ENCODE peak calls at places on chromosomes 12 and 14, in six cellular contexts. X is HepG2, N is H1, V is HL-60, F is SK-N-SH, H is GM12878. L is an unnamed sample.

GRCh38 chr14:102418169-102418852 is 55.6 kb downstream of the TECPR2 start:
- DNase-seq in F (no peak), X (no peak), N (no peak), H (no peak), V (no peak), L (no peak)

GRCh38 chr14:55102141-55102547 is 26.9 kb upstream of the LGALS3 start:
- DNase-seq in X (peak), H (peak), N (no peak), V (peak), F (peak), L (peak)

GRCh38 chr14:34604990-34605389 is 25.0 kb downstream of the SNX6 start:
- DNase-seq in H (no peak), X (no peak), V (no peak), N (no peak), F (no peak), L (no peak)

GRCh38 chr12:820336-820735 is 68.0 kb downstream of the WNK1 start:
- DNase-seq in N (no peak), X (no peak), H (no peak), F (no peak), V (no peak), L (no peak)

GRCh38 chr12:80208081-80208480 is 108.7 kb downstream of the OTOGL start:
- DNase-seq in X (no peak), H (no peak), F (no peak), N (no peak), V (no peak), L (no peak)

GRCh38 chr12:5872745-5873144 is 72.3 kb downstream of the ANO2 start:
- DNase-seq in X (peak), N (no peak), F (no peak), V (no peak), H (no peak), L (peak)

GRCh38 chr12:84070311-84070710 is 842.3 kb downstream of the SLC6A15 start:
- DNase-seq in H (no peak), X (no peak), F (no peak), N (no peak), V (no peak), L (no peak)

GRCh38 chr12:57836442-57837375 is 9.8 kb downstream of the CTDSP2 start:
- DNase-seq in X (no peak), V (peak), F (no peak), H (no peak), N (no peak), L (peak)

GRCh38 chr14:28323951-28324741 is 442.4 kb upstream of the FOXG1 start:
- DNase-seq in H (no peak), F (no peak), N (no peak), V (no peak), X (no peak), L (no peak)

GRCh38 chr14:25102788-25103187 is 52.8 kb upstream of the STXBP6 start:
- DNase-seq in H (no peak), V (no peak), N (no peak), F (no peak), X (peak), L (no peak)

GRCh38 chr14:54652188-54652889 is 85.4 kb downstream of the SAMD4A start:
- DNase-seq in H (no peak), V (no peak), F (no peak), N (no peak), X (peak), L (no peak)

GRCh38 chr12:563250-563781 is 99.9 kb downstream of the NINJ2 start:
- DNase-seq in N (no peak), X (no peak), H (no peak), F (no peak), V (peak), L (no peak)

GRCh38 chr14:106210650-106211049 is 684.3 kb downstream of the TMEM121 start:
- DNase-seq in H (no peak), F (no peak), X (no peak), N (no peak), V (no peak), L (peak)

GRCh38 chr14:53526190-53526589 is 373.1 kb upstream of the DDHD1 start:
- DNase-seq in H (no peak), X (no peak), F (no peak), N (no peak), V (no peak), L (no peak)

GRCh38 chr12:107429006-107429698 is 256.4 kb upstream of the PWP1 start:
- DNase-seq in H (no peak), V (no peak), X (no peak), N (no peak), F (no peak), L (no peak)

GRCh38 chr12:76489737-76490136 is 69.8 kb downstream of the OSBPL8 start:
- DNase-seq in V (no peak), X (no peak), F (no peak), N (no peak), H (no peak), L (no peak)

GRCh38 chr14:99159341-99160340 is 112.4 kb downstream of the BCL11B start:
- DNase-seq in X (no peak), N (peak), H (no peak), F (no peak), V (no peak), L (no peak)

GRCh38 chr14:23078692-23079116 is 16.2 kb downstream of the ACIN1 start:
- DNase-seq in V (peak), X (peak), N (no peak), F (no peak), H (no peak), L (no peak)

GRCh38 chr14:74018029-74018703 is 922 bp downstream of the ENTPD5 start:
- DNase-seq in H (no peak), F (no peak), N (no peak), X (peak), V (no peak), L (no peak)

GRCh38 chr14:98591161-98591560 is 680.8 kb downstream of the BCL11B start:
- DNase-seq in F (no peak), X (no peak), H (no peak), V (no peak), N (no peak), L (no peak)

GRCh38 chr12:132194056-132194455 is 49.8 kb downstream of the NOC4L start:
- DNase-seq in H (no peak), N (peak), V (no peak), X (no peak), F (no peak), L (peak)

GRCh38 chr14:75279739-75280447 is 1.3 kb downstream of the FOS start:
- DNase-seq in F (peak), N (peak), V (no peak), X (no peak), H (no peak), L (no peak)

GRCh38 chr12:106924458-106924857 is 31.2 kb upstream of the TMEM263 start:
- DNase-seq in V (no peak), N (no peak), H (no peak), X (no peak), F (no peak), L (no peak)

GRCh38 chr14:104341532-104342434 is 203.4 kb downstream of the KIF26A start:
- DNase-seq in X (peak), V (peak), N (peak), H (no peak), F (peak), L (peak)

GRCh38 chr12:32444895-32445294 is 45.5 kb downstream of the FGD4 start:
- DNase-seq in H (no peak), F (no peak), V (no peak), N (no peak), X (peak), L (no peak)

GRCh38 chr14:103329421-103330347 is 4.4 kb upstream of the EIF5 start:
- DNase-seq in V (peak), N (no peak), F (no peak), X (peak), H (no peak), L (no peak)

GRCh38 chr12:30678221-30678620 is 17.4 kb downstream of the IPO8 start:
- DNase-seq in N (no peak), X (no peak), H (no peak), V (no peak), F (no peak), L (no peak)

GRCh38 chr12:7834701-7835100 is 38.0 kb downstream of the SLC2A14 start:
- DNase-seq in V (no peak), H (no peak), X (peak), N (no peak), F (no peak), L (no peak)
- TF ChIP-seq GABPA in V (no peak), H (no peak), X (no peak), N (no peak), F (no peak), L (no peak)

DNA sequence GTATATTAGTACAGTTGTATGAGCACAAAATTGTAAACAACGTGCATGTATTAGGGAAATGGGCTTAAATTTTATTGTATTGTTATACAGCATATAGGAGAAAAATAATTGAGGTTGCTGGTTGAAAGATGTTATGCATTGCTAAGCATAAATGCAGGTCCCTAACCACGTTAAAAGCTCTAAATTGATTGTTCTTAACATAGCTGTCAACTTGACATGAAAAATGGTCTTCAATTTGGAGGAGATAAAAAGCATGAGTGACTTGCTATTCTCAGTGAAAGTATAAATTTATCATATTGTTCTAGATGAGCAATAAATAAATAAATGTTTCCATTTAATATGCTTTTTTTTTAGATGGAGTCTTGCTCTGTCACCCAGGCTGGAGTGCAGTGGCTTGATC is 506.6 kb upstream of the ATXN7L3B start:
- DNase-seq in V (no peak), H (no peak), N (no peak), F (no peak), X (no peak), L (no peak)
- TF ChIP-seq POLR2AphosphoS5 in V (no peak), H (no peak), N (no peak), F (no peak), X (no peak), L (no peak)

DNA sequence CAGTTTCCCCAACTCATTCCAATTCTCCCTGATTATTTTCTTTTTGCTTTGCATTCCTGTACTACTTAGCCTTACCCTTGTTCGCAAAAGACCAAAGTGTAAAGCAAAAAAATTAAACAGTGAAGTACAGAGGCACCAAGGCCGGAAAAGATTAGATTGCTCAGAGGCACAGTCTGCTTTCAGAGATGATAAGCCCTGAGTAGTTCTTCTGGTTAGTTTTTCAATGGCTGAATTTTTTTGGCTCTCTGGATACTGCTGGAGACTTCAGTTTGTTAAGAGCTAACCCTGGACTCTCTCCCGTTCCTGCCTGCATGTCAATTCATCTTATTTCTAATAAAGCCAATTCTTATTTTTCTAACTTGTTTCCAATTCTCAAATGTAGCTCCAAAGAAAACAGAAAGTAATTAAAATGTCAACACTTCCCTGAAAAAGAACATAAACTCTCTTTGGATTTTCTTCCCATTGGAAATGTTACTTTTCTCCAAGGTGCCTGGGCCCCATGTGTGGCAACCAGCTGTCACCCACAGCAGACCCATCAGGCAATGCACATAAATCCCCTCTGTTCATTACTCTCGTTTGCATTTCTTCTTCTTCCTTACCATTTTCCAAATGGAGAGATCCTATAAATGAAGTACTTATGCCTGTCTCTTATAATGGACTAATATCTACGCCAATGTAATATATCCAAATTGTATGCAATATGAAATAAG is 142.8 kb downstream of the BTG1 start:
- DNase-seq in F (peak), X (peak), V (no peak), H (no peak), N (no peak), L (peak)
- TF ChIP-seq GABPA in F (no peak), X (no peak), V (no peak), H (no peak), N (no peak), L (no peak)

GRCh38 chr14:68246074-68246980 is 426.7 kb downstream of the RAD51B start:
- DNase-seq in X (no peak), F (no peak), N (no peak), V (no peak), H (no peak), L (peak)

GRCh38 chr14:68247281-68247680 is 427.7 kb downstream of the RAD51B start:
- DNase-seq in X (no peak), H (no peak), V (no peak), F (no peak), N (no peak), L (no peak)

GRCh38 chr14:68247867-68248266 is 428.3 kb downstream of the RAD51B start:
- DNase-seq in H (no peak), F (no peak), X (no peak), V (peak), N (no peak), L (no peak)

GRCh38 chr14:68249534-68250517 is 430.2 kb downstream of the RAD51B start:
- DNase-seq in F (no peak), V (no peak), X (no peak), H (no peak), N (no peak), L (no peak)

DNA sequence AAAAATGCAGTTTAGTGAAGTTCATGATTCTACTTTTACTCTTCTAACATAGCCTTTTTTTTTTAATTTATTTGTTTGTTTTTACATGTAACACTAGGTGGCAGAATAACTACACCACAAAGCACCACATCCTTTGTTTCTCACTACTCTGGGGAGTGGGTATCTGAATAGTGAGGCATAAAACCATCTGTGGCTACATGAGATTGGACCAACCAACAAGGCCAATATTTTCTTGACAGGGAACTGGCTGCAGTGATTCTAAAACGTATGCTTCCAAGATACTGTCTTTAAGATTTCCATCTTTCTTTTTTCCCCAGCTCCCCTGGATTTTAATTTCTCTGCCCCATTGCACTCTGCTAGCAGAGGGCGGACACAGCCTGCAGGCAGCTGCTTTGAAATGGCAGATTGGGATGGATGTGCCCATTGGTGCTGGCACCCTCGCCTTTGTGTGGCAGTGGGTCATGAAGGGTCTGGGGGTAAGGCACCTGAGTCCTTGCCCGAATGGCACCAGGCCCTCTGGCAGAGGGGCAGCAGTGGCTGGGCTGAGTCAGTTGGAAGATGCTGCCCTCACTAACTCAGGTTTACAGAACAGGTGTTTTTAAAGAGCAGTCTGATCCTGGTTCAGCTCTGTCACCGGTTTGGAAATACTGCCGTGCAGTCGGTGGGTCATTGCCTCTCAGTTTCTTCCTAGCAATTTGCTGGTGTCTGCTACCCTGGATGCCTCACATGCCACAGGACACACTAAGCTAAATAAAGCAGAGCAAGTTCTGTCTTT is 429.1 kb downstream of the RAD51B start:
- DNase-seq in H (peak), V (no peak), N (peak), X (peak), F (peak), L (peak)
- TF ChIP-seq POLR2AphosphoS5 in H (no peak), V (no peak), N (no peak), X (no peak), F (no peak), L (no peak)

DNA sequence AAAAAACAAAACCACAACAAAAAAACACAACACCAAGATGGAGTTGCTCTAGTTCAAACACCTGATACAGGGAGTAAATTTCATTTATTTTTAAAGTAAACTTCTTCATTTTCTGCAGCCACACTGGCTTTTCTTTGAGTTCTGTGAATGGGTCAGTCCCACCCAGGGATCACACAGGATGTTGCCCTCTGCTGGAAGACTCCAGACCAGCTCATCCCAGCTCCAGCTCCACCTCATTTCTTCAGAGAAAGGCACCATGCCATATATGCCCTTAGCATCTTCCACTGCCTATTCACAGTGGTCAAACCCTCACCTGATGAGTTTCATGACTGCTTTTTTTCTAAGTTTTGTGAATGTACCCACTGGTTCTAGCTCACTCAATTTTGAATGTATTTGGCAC is 8.0 kb downstream of the GLIPR1 start:
- DNase-seq in X (peak), F (peak), H (no peak), N (no peak), V (peak), L (peak)
- TF ChIP-seq GABPA in X (no peak), F (no peak), H (no peak), N (no peak), V (no peak), L (no peak)

L was measured in K562.